ENCODE peak calls at places on chromosomes 4 and X, in four cellular contexts. R, H, F and T are unnamed samples.

GRCh38 chr4:189090174-189090814 is 850.4 kb upstream of the FRG1 start:
- DNase-seq in R (no peak), H (no peak), F (no peak), T (no peak)

GRCh38 chr4:27276322-27277073 is 415.9 kb downstream of the STIM2 start:
- DNase-seq in R (no peak), H (no peak), F (no peak), T (no peak)

GRCh38 chr4:79164961-79165610 is 160.8 kb downstream of the NAA11 start:
- DNase-seq in R (no peak), H (no peak), F (no peak), T (no peak)

GRCh38 chrX:41045960-41046567 is 39.2 kb upstream of the USP9X start:
- DNase-seq in R (peak; percentile 56), H (no peak), F (no peak), T (no peak)

GRCh38 chr4:55214172-55214571 is 88.8 kb upstream of the KDR start:
- DNase-seq in R (no peak), H (no peak), F (no peak), T (no peak)

GRCh38 chr4:24988776-24989175 is 42.0 kb downstream of the LGI2 start:
- DNase-seq in R (no peak), H (no peak), F (no peak), T (no peak)

GRCh38 chr4:100290585-100290984 is 100.3 kb upstream of the DDIT4L start:
- DNase-seq in R (no peak), H (no peak), F (no peak), T (no peak)

GRCh38 chr4:53127365-53127764 is 238.5 kb downstream of the SCFD2 start:
- DNase-seq in R (no peak), H (no peak), F (no peak), T (no peak)

GRCh38 chr4:73828945-73829344 is 7.5 kb upstream of the CXCL6 start:
- DNase-seq in R (no peak), H (no peak), F (no peak), T (no peak)

GRCh38 chrX:47221756-47222155 is 3.3 kb downstream of the CDK16 start:
- DNase-seq in R (no peak), H (no peak), F (no peak), T (no peak)

GRCh38 chrX:123648028-123648810 is 84.6 kb downstream of the THOC2 start:
- DNase-seq in R (no peak), H (peak; percentile 5), F (no peak), T (no peak)

GRCh38 chr4:89614155-89614554 is 222.8 kb downstream of the SNCA start:
- DNase-seq in R (no peak), H (no peak), F (no peak), T (no peak)

GRCh38 chr4:120085705-120086104 is 19.1 kb upstream of the MAD2L1 start:
- DNase-seq in R (no peak), H (no peak), F (no peak), T (no peak)

GRCh38 chrX:84729809-84730208 is 227.6 kb upstream of the HDX start:
- DNase-seq in R (peak; percentile 40), H (no peak), F (no peak), T (no peak)

GRCh38 chr4:83387922-83388676 is 53.5 kb upstream of the HPSE start:
- DNase-seq in R (no peak), H (no peak), F (no peak), T (no peak)

GRCh38 chr4:142194905-142195304 is 558.5 kb downstream of the IL15 start:
- DNase-seq in R (no peak), H (no peak), F (no peak), T (no peak)

GRCh38 chr4:25760048-25760447 is 102.7 kb downstream of the SEL1L3 start:
- DNase-seq in R (no peak), H (no peak), F (no peak), T (no peak)

GRCh38 chr4:37882665-37883296 is 8.1 kb upstream of the TBC1D1 start:
- DNase-seq in R (no peak), H (no peak), F (no peak), T (no peak)

GRCh38 chr4:173528378-173529321 is 1.4 kb downstream of the HAND2 start:
- DNase-seq in R (peak; percentile 80), H (no peak), F (no peak), T (peak; percentile 71)

GRCh38 chr4:15299627-15300026 is 128.2 kb upstream of the C1QTNF7 start:
- DNase-seq in R (no peak), H (no peak), F (no peak), T (no peak)

GRCh38 chrX:40168183-40169015 is 70.6 kb upstream of the BCOR start:
- DNase-seq in R (peak; percentile 58), H (no peak), F (no peak), T (no peak)

GRCh38 chr4:83548151-83548905 is 12.4 kb downstream of the GPAT3 start:
- DNase-seq in R (peak; percentile 72), H (peak; percentile 91), F (peak; percentile 21), T (peak; percentile 84)

GRCh38 chr4:106046083-106046482 is 150.8 kb downstream of the NPNT start:
- DNase-seq in R (no peak), H (no peak), F (no peak), T (no peak)

GRCh38 chr4:1881709-1882108 is 10.5 kb downstream of the NSD2 start:
- DNase-seq in R (no peak), H (no peak), F (no peak), T (no peak)

GRCh38 chr4:150436598-150437370 is 145.2 kb upstream of the MAB21L2 start:
- DNase-seq in R (no peak), H (no peak), F (no peak), T (no peak)

GRCh38 chr4:100208964-100209363 is 18.7 kb upstream of the DDIT4L start:
- DNase-seq in R (no peak), H (no peak), F (no peak), T (no peak)